ENCODE peak calls at places on chromosomes 11 and 22, in six cellular contexts. Z is astrocyte, Y is smooth muscle cell of the brain vasculature, P is RWPE1, R is nucleus accumbens, F is hepatic stellate cell. G is an unnamed sample.

GRCh38 chr22:22171357-22172218 is 73.0 kb upstream of the VPREB1 start:
- DNase-seq in Z (no peak), Y (no peak), P (peak), R (no peak), F (no peak), G (no peak)

GRCh38 chr11:65559951-65560537 is 1.9 kb upstream of the LTBP3 start:
- DNase-seq in Z (peak), Y (no peak), P (peak), R (no peak), F (peak), G (no peak)

GRCh38 chr11:104623518-104623917 is 274.7 kb downstream of the CASP12 start:
- DNase-seq in Z (peak), Y (no peak), P (peak), R (no peak), F (peak), G (peak)

GRCh38 chr11:125088576-125089455 is 22.6 kb downstream of the TMEM218 start:
- DNase-seq in Z (no peak), Y (no peak), P (no peak), R (no peak), F (no peak), G (no peak)

GRCh38 chr11:67613960-67614715 is 7.4 kb downstream of the NDUFV1 start:
- DNase-seq in Z (no peak), Y (peak), P (peak), R (no peak), F (peak), G (peak)

GRCh38 chr11:10701982-10702381 is 8.4 kb upstream of the IRAG1 start:
- DNase-seq in Z (no peak), Y (no peak), P (no peak), R (no peak), F (no peak), G (no peak)

GRCh38 chr11:36073411-36074203 is 129.7 kb downstream of the LDLRAD3 start:
- DNase-seq in Z (peak), Y (peak), P (no peak), R (peak), F (peak), G (peak)

GRCh38 chr11:131710511-131710910 is 340.1 kb downstream of the NTM start:
- DNase-seq in Z (peak), Y (no peak), P (no peak), R (no peak), F (no peak), G (peak)

GRCh38 chr22:44203203-44203602 is 22.5 kb downstream of the PARVG start:
- DNase-seq in Z (no peak), Y (no peak), P (no peak), R (no peak), F (no peak), G (no peak)

GRCh38 chr11:18721576-18722292 is 4.3 kb downstream of the IGSF22 start:
- DNase-seq in Z (peak), Y (no peak), P (peak), R (no peak), F (peak), G (peak)

GRCh38 chr11:18393581-18394299 is 623 bp upstream of the LDHA start:
- DNase-seq in Z (no peak), Y (no peak), P (no peak), R (no peak), F (peak), G (peak)

GRCh38 chr22:44838316-44839016 is 86.1 kb downstream of the ARHGAP8 start:
- DNase-seq in Z (no peak), Y (no peak), P (no peak), R (no peak), F (no peak), G (no peak)

GRCh38 chr11:91860661-91861060 is 364.0 kb upstream of the FAT3 start:
- DNase-seq in Z (no peak), Y (no peak), P (no peak), R (no peak), F (no peak), G (no peak)

GRCh38 chr22:47423266-47423665 is 660.8 kb downstream of the TBC1D22A start:
- DNase-seq in Z (no peak), Y (no peak), P (no peak), R (no peak), F (no peak), G (no peak)

GRCh38 chr11:118437046-118437735 is 899 bp downstream of the KMT2A start:
- DNase-seq in Z (peak), Y (no peak), P (peak), R (no peak), F (peak), G (peak)

GRCh38 chr22:39727541-39727940 is 157.0 kb downstream of the CACNA1I start:
- DNase-seq in Z (no peak), Y (no peak), P (peak), R (no peak), F (no peak), G (peak)

GRCh38 chr22:46373166-46373565 is 37.7 kb downstream of the TRMU start:
- DNase-seq in Z (no peak), Y (no peak), P (no peak), R (no peak), F (no peak), G (no peak)

GRCh38 chr11:12008790-12009616 is 577 bp upstream of the DKK3 start:
- DNase-seq in Z (no peak), Y (no peak), P (peak), R (peak), F (peak), G (peak)

GRCh38 chr22:37741312-37741795 is 44.5 kb downstream of the TRIOBP start:
- DNase-seq in Z (peak), Y (peak), P (peak), R (no peak), F (peak), G (peak)

GRCh38 chr11:2700415-2701211 is 819 bp upstream of the KCNQ1OT1 start:
- DNase-seq in Z (no peak), Y (no peak), P (peak), R (no peak), F (peak), G (peak)

GRCh38 chr22:30694638-30695350 is at the start of gene OSBP2:
- DNase-seq in Z (no peak), Y (no peak), P (peak), R (no peak), F (peak), G (peak)

GRCh38 chr22:22720201-22720723 is 75.8 kb downstream of the GGTLC2 start:
- DNase-seq in Z (no peak), Y (no peak), P (no peak), R (no peak), F (peak), G (peak)

GRCh38 chr11:10315083-10315482 is 10.2 kb downstream of the ADM start:
- DNase-seq in Z (no peak), Y (no peak), P (no peak), R (no peak), F (no peak), G (no peak)

GRCh38 chr11:68939583-68940555 is 36.2 kb downstream of the IGHMBP2 start:
- DNase-seq in Z (no peak), Y (no peak), P (no peak), R (no peak), F (no peak), G (no peak)

GRCh38 chr11:68412593-68413475 is 47.7 kb upstream of the PPP6R3 start:
- DNase-seq in Z (peak), Y (no peak), P (no peak), R (no peak), F (no peak), G (peak)

GRCh38 chr11:66080055-66080817 is 10.2 kb downstream of the PACS1 start:
- DNase-seq in Z (peak), Y (no peak), P (peak), R (no peak), F (peak), G (peak)

GRCh38 chr11:65779919-65780769 is 632 bp downstream of the AP5B1 start:
- DNase-seq in Z (peak), Y (peak), P (peak), R (no peak), F (peak), G (peak)

GRCh38 chr22:36797988-36798670 is 18.7 kb downstream of the PVALB start:
- DNase-seq in Z (no peak), Y (no peak), P (no peak), R (no peak), F (no peak), G (no peak)

GRCh38 chr22:24510694-24511625 is 15.8 kb downstream of the UPB1 start:
- DNase-seq in Z (peak), Y (no peak), P (no peak), R (no peak), F (peak), G (peak)

GRCh38 chr11:127639916-127640315 is 639.3 kb upstream of the KIRREL3 start:
- DNase-seq in Z (peak), Y (no peak), P (peak), R (no peak), F (no peak), G (no peak)

GRCh38 chr11:16252373-16252772 is 104.0 kb downstream of the SOX6 start:
- DNase-seq in Z (no peak), Y (no peak), P (peak), R (no peak), F (peak), G (peak)

GRCh38 chr22:27913162-27913741 is 5.8 kb downstream of the PITPNB start:
- DNase-seq in Z (no peak), Y (no peak), P (no peak), R (no peak), F (peak), G (no peak)

GRCh38 chr22:27970596-27971220 is 51.7 kb upstream of the PITPNB start:
- DNase-seq in Z (no peak), Y (no peak), P (no peak), R (no peak), F (no peak), G (no peak)

GRCh38 chr11:134397304-134398078 is 14.6 kb downstream of the B3GAT1 start:
- DNase-seq in Z (no peak), Y (no peak), P (no peak), R (no peak), F (no peak), G (no peak)

GRCh38 chr22:20080776-20081654 is 974 bp downstream of the DGCR8 start:
- DNase-seq in Z (peak), Y (no peak), P (peak), R (no peak), F (peak), G (peak)

GRCh38 chr11:128240546-128240945 is 346.8 kb downstream of the ETS1 start:
- DNase-seq in Z (peak), Y (no peak), P (no peak), R (no peak), F (no peak), G (no peak)

GRCh38 chr11:121253951-121254350 is 38.6 kb upstream of the SC5D start:
- DNase-seq in Z (no peak), Y (no peak), P (no peak), R (no peak), F (no peak), G (no peak)

GRCh38 chr11:2653930-2654739 is 45.7 kb downstream of the KCNQ1OT1 start:
- DNase-seq in Z (no peak), Y (no peak), P (no peak), R (no peak), F (no peak), G (peak)

G was measured in AG08396.